ENCODE peak calls at places on chromosomes 16 and 17, in six cellular contexts. W, F, E, N, U and M are unnamed samples.

GRCh38 chr17:78600181-78600651 is 23.0 kb upstream of the DNAH17 start:
- DNase-seq in N (no peak), E (no peak), W (no peak), U (no peak), F (no peak), M (peak; percentile 42)

GRCh38 chr17:73288534-73289302 is 23.1 kb downstream of the CDC42EP4 start:
- DNase-seq in U (no peak), W (no peak), F (no peak), E (no peak), N (peak; percentile 84), M (no peak)

GRCh38 chr16:87996962-87997880 is 46.0 kb downstream of the BANP start:
- DNase-seq in W (no peak), U (no peak), E (no peak), N (no peak), F (no peak), M (no peak)

GRCh38 chr17:5676012-5676411 is 91.7 kb upstream of the NLRP1 start:
- DNase-seq in U (no peak), W (no peak), F (no peak), N (no peak), E (no peak), M (no peak)

GRCh38 chr17:33328129-33328528 is 35.0 kb upstream of the ASIC2 start:
- DNase-seq in N (no peak), F (no peak), E (peak; percentile 15), W (no peak), U (peak; percentile 35), M (no peak)

GRCh38 chr16:71855937-71856662 is 10.3 kb downstream of the ATXN1L start:
- DNase-seq in E (no peak), N (no peak), U (no peak), W (no peak), F (no peak), M (no peak)

GRCh38 chr16:67773099-67773498 is 33.3 kb downstream of the RANBP10 start:
- DNase-seq in F (no peak), W (no peak), E (no peak), N (peak; percentile 20), U (no peak), M (no peak)

GRCh38 chr16:30473231-30474061 is 904 bp downstream of the ITGAL start:
- DNase-seq in F (no peak), N (no peak), W (peak; percentile 61), E (no peak), U (no peak), M (no peak)

GRCh38 chr17:9086577-9086976 is 65.3 kb downstream of the NTN1 start:
- DNase-seq in U (no peak), F (no peak), N (no peak), W (no peak), E (no peak), M (no peak)

GRCh38 chr16:85104821-85105391 is 7.4 kb downstream of the CIBAR2 start:
- DNase-seq in E (no peak), F (peak; percentile 27), U (no peak), N (no peak), W (no peak), M (no peak)

GRCh38 chr17:65231662-65232335 is 94.6 kb downstream of the RGS9 start:
- DNase-seq in N (peak; percentile 16), F (peak; percentile 44), E (peak; percentile 91), W (peak; percentile 63), U (peak; percentile 88), M (peak; percentile 95)

GRCh38 chr17:81665205-81666091 is 957 bp downstream of the OXLD1 start:
- DNase-seq in W (no peak), E (no peak), U (no peak), F (no peak), N (no peak), M (peak; percentile 47)

GRCh38 chr16:81661082-81661481 is 118.0 kb upstream of the PLCG2 start:
- DNase-seq in N (no peak), E (no peak), W (no peak), U (peak; percentile 66), F (no peak), M (no peak)

GRCh38 chr16:19542138-19542821 is 13.2 kb upstream of the VPS35L start:
- DNase-seq in W (no peak), N (no peak), U (no peak), E (no peak), F (no peak), M (no peak)